ENCODE peak calls at places on chromosomes 16 and 17, in six cellular contexts. G is stimulated activated CD4-positive, alpha-beta T cell treated with anti-CD3 and anti-CD28 coated beads, Interleukin-1b, Interleukin-23, amount 100 ng/mL, for 24 hours; A is AG20443; J is stimulated activated CD8-positive, alpha-beta memory T cell treated with anti-CD3 and anti-CD28 coated beads, Interleukin-15, amount 100 ng/mL, for 24 hours; C is ovary; I is astrocyte of the spinal cord. K is an unnamed sample.

GRCh38 chr16:81296631-81297030 is 18.1 kb upstream of the GAN start:
- DNase-seq in G (no peak), A (no peak), I (no peak), J (no peak), C (no peak), K (no peak)

GRCh38 chr16:83932955-83933673 is 19.9 kb upstream of the OSGIN1 start:
- DNase-seq in I (no peak), G (no peak), A (no peak), C (no peak), J (no peak), K (no peak)

GRCh38 chr16:89031715-89032659 is 55.0 kb upstream of the CBFA2T3 start:
- DNase-seq in J (no peak), G (no peak), C (no peak), A (no peak), I (no peak), K (no peak)

GRCh38 chr17:73560661-73561060 is 83.6 kb downstream of the SDK2 start:
- DNase-seq in C (no peak), A (no peak), J (no peak), I (no peak), G (no peak), K (no peak)

GRCh38 chr16:58907297-58907696 is 173.2 kb upstream of the GOT2 start:
- DNase-seq in G (no peak), A (no peak), I (no peak), J (no peak), C (no peak), K (no peak)

GRCh38 chr16:27495191-27495590 is 54.5 kb downstream of the GTF3C1 start:
- DNase-seq in A (peak), C (peak), G (no peak), J (no peak), I (peak), K (no peak)

GRCh38 chr17:70808596-70808995 is 639.3 kb downstream of the KCNJ2 start:
- DNase-seq in C (no peak), G (no peak), J (no peak), A (no peak), I (no peak), K (no peak)

GRCh38 chr17:49494937-49495841 is at the start of gene NGFR:
- DNase-seq in J (no peak), G (no peak), A (peak), C (peak), I (no peak), K (no peak)

GRCh38 chr17:57108656-57109392 is 23.8 kb downstream of the AKAP1 start:
- DNase-seq in I (no peak), A (no peak), J (no peak), G (no peak), C (no peak), K (no peak)

GRCh38 chr16:30005341-30006094 is 5.3 kb downstream of the DOC2A start:
- DNase-seq in J (no peak), A (peak), I (no peak), C (no peak), G (no peak), K (no peak)

GRCh38 chr16:77169650-77170236 is 21.2 kb upstream of the MON1B start:
- DNase-seq in A (peak), I (peak), J (no peak), C (no peak), G (no peak), K (no peak)

GRCh38 chr16:2748757-2749455 is 3.5 kb upstream of the SRRM2 start:
- DNase-seq in A (no peak), J (no peak), I (no peak), C (no peak), G (no peak), K (no peak)

GRCh38 chr16:48526058-48526957 is 83.7 kb downstream of the N4BP1 start:
- DNase-seq in A (no peak), C (no peak), J (no peak), I (no peak), G (no peak), K (no peak)

GRCh38 chr16:1923299-1924034 is 5.3 kb upstream of the HS3ST6 start:
- DNase-seq in I (no peak), J (no peak), C (no peak), G (no peak), A (peak), K (no peak)

GRCh38 chr17:49748791-49749190 is 15.1 kb downstream of the FAM117A start:
- DNase-seq in A (no peak), J (no peak), I (no peak), G (no peak), C (no peak), K (no peak)

GRCh38 chr16:57797526-57798266 is 4.6 kb downstream of the KIFC3 start:
- DNase-seq in G (no peak), J (no peak), I (no peak), A (no peak), C (no peak), K (no peak)

GRCh38 chr17:76137351-76138233 is 3.5 kb downstream of the FOXJ1 start:
- DNase-seq in J (no peak), I (no peak), C (no peak), G (no peak), A (no peak), K (no peak)

GRCh38 chr16:11015607-11016006 is 71.2 kb downstream of the CLEC16A start:
- DNase-seq in G (no peak), A (no peak), I (no peak), C (no peak), J (no peak), K (no peak)

GRCh38 chr16:17238285-17239028 is 232.3 kb downstream of the XYLT1 start:
- DNase-seq in G (no peak), I (no peak), A (peak), J (no peak), C (no peak), K (no peak)

GRCh38 chr17:72446525-72447250 is 325.9 kb downstream of the SOX9 start:
- DNase-seq in J (no peak), G (no peak), A (no peak), C (no peak), I (no peak), K (no peak)

GRCh38 chr17:64225410-64225809 is 37.6 kb downstream of the TEX2 start:
- DNase-seq in I (no peak), A (no peak), G (no peak), J (no peak), C (no peak), K (no peak)

GRCh38 chr16:86306046-86306644 is 204.2 kb upstream of the FOXF1 start:
- DNase-seq in C (no peak), A (no peak), G (no peak), I (no peak), J (no peak), K (no peak)

GRCh38 chr17:69501591-69502468 is 87.3 kb downstream of the MAP2K6 start:
- DNase-seq in J (no peak), G (no peak), C (peak), A (peak), I (peak), K (no peak)

GRCh38 chr17:17837380-17837821 is 615 bp upstream of the SREBF1 start:
- DNase-seq in J (no peak), C (peak), I (peak), G (no peak), A (peak), K (no peak)

GRCh38 chr17:64230551-64231408 is 32.3 kb downstream of the TEX2 start:
- DNase-seq in I (peak), A (peak), J (no peak), G (no peak), C (no peak), K (no peak)

K was measured in esophagus muscularis mucosa.